ENCODE peak calls at places on chromosomes 1 and 21, in six cellular contexts. B is GM13977; F is mammary epithelial cell; O is HT1080; V is AG08396; Y is stimulated activated CD8-positive, alpha-beta memory T cell treated with anti-CD3 and anti-CD28 coated beads, Interleukin-4, amount 100 ng/mL, for 1 hour. Z is an unnamed sample.
A peak's percentile ranks its signal among the peaks of the same experiment; 100 is the strongest.

GRCh38 chr1:165686121-165686970 is 12.0 kb downstream of the ALDH9A1 start:
- DNase-seq in B (peak; percentile 26), F (no peak), O (no peak), V (no peak), Y (no peak), Z (no peak)

GRCh38 chr1:23966973-23967493 is 7.4 kb downstream of the PNRC2 start:
- DNase-seq in B (no peak), F (no peak), O (no peak), V (no peak), Y (no peak), Z (no peak)

GRCh38 chr1:247337961-247338360 is 6.3 kb upstream of the ZNF496 start:
- DNase-seq in B (no peak), F (no peak), O (no peak), V (no peak), Y (no peak), Z (no peak)

GRCh38 chr21:41481191-41481590 is 26.8 kb downstream of the TMPRSS2 start:
- DNase-seq in B (no peak), F (no peak), O (no peak), V (no peak), Y (no peak), Z (no peak)

GRCh38 chr1:208051651-208052050 is 140.7 kb upstream of the CD34 start:
- DNase-seq in B (no peak), F (no peak), O (no peak), V (no peak), Y (no peak), Z (no peak)

GRCh38 chr1:155192346-155193274 is 15.1 kb downstream of the THBS3 start:
- DNase-seq in B (no peak), F (no peak), O (no peak), V (no peak), Y (no peak), Z (no peak)

GRCh38 chr1:15152318-15153183 is 996 bp upstream of the TMEM51 start:
- DNase-seq in B (peak; percentile 55), F (peak; percentile 89), O (peak; percentile 87), V (peak; percentile 91), Y (no peak), Z (peak; percentile 65)

GRCh38 chr1:26768755-26769154 is 19.0 kb upstream of the PIGV start:
- DNase-seq in B (no peak), F (peak; percentile 17), O (peak; percentile 39), V (peak; percentile 12), Y (no peak), Z (no peak)

GRCh38 chr1:228882041-228882784 is 146.9 kb downstream of the RHOU start:
- DNase-seq in B (no peak), F (no peak), O (no peak), V (no peak), Y (no peak), Z (no peak)

GRCh38 chr1:160548960-160549664 is 26.1 kb upstream of the SLAMF6 start:
- DNase-seq in B (no peak), F (no peak), O (no peak), V (no peak), Y (no peak), Z (no peak)

GRCh38 chr1:6360517-6360916 is 33.0 kb downstream of the ACOT7 start:
- DNase-seq in B (no peak), F (no peak), O (no peak), V (no peak), Y (no peak), Z (no peak)

GRCh38 chr1:231666957-231667601 is 40.5 kb downstream of the DISC1 start:
- DNase-seq in B (no peak), F (no peak), O (no peak), V (no peak), Y (no peak), Z (no peak)

GRCh38 chr1:160949881-160950280 is 4.7 kb downstream of the ITLN2 start:
- DNase-seq in B (no peak), F (no peak), O (no peak), V (no peak), Y (no peak), Z (no peak)